ENCODE peak calls at places on chromosomes 13 and 19, in five cellular contexts. P is cardiac muscle cell, Y is colonic mucosa, D is right lobe of liver, M is AG04450. C is an unnamed sample. For H3K27me3, the result is how much of the 10 kb centered on the place peaks cover.

GRCh38 chr19:8113017-8113416 is 36.4 kb downstream of the FBN3 start:
- DNase-seq in P (no peak), Y (no peak), D (no peak), M (no peak), C (no peak)

GRCh38 chr19:43354305-43354627 is 780 bp downstream of the CD177 start:
- DNase-seq in P (no peak), Y (no peak), D (no peak), M (no peak), C (no peak)

GRCh38 chr13:43783820-43784219 is 3.0 kb downstream of the ENOX1 start:
- DNase-seq in P (peak), Y (no peak), D (no peak), M (no peak), C (no peak)

GRCh38 chr19:30799854-30800755 is 427.9 kb downstream of the ZNF536 start:
- DNase-seq in P (peak), Y (peak), D (peak), M (no peak), C (no peak)

GRCh38 chr13:33611016-33611805 is 206.7 kb upstream of the RFC3 start:
- DNase-seq in P (peak), Y (no peak), D (peak), M (peak), C (peak)

GRCh38 chr13:84297246-84297645 is 415.0 kb upstream of the SLITRK1 start:
- DNase-seq in P (no peak), Y (no peak), D (no peak), M (no peak), C (no peak)

GRCh38 chr13:63184693-63185092 is 1769.0 kb upstream of the PCDH20 start:
- DNase-seq in P (peak), Y (no peak), D (no peak), M (peak), C (peak)

GRCh38 chr19:8251025-8251472 is 41.9 kb downstream of the CERS4 start:
- DNase-seq in P (peak), Y (no peak), D (peak), M (no peak), C (no peak)

GRCh38 chr19:47587295-47587694 is 14.3 kb upstream of the ZNF541 start:
- DNase-seq in P (peak), Y (no peak), D (no peak), M (no peak), C (no peak)

GRCh38 chr13:99614465-99614885 is 113.2 kb downstream of the TM9SF2 start:
- DNase-seq in P (peak), Y (no peak), D (peak), M (no peak), C (no peak)

GRCh38 chr13:75329097-75329496 is 152.9 kb downstream of the TBC1D4 start:
- DNase-seq in P (no peak), Y (no peak), D (no peak), M (no peak), C (no peak)

GRCh38 chr19:56258272-56258671 is 14.3 kb upstream of the EDDM13 start:
- DNase-seq in P (no peak), Y (no peak), D (no peak), M (no peak), C (no peak)

GRCh38 chr19:8515317-8515716 is 1.4 kb upstream of the ZNF414 start:
- DNase-seq in P (no peak), Y (no peak), D (no peak), M (no peak), C (no peak)

GRCh38 chr19:48724796-48725753 is 5.5 kb upstream of the MAMSTR start:
- DNase-seq in P (peak), Y (peak), D (no peak), M (peak), C (no peak)

GRCh38 chr13:46345866-46346265 is 41.2 kb downstream of the RUBCNL start:
- DNase-seq in P (no peak), Y (no peak), D (no peak), M (no peak), C (no peak)

GRCh38 chr19:15159251-15159650 is 41.5 kb downstream of the NOTCH3 start:
- DNase-seq in P (no peak), Y (no peak), D (no peak), M (no peak), C (no peak)

GRCh38 chr13:104011505-104012270 is 945.5 kb upstream of the SLC10A2 start:
- DNase-seq in P (peak), Y (no peak), D (no peak), M (no peak), C (no peak)

GRCh38 chr13:77384999-77385398 is 58.1 kb upstream of the MYCBP2 start:
- DNase-seq in P (no peak), Y (no peak), D (no peak), M (no peak), C (no peak)

GRCh38 chr13:84025828-84026227 is 143.6 kb upstream of the SLITRK1 start:
- DNase-seq in P (no peak), Y (no peak), D (no peak), M (no peak), C (no peak)

GRCh38 chr13:39106216-39106995 is 68.2 kb downstream of the NHLRC3 start:
- DNase-seq in P (no peak), Y (peak), D (no peak), M (no peak), C (no peak)

GRCh38 chr13:29170451-29171082 is 350.4 kb downstream of the MTUS2 start:
- DNase-seq in P (no peak), Y (no peak), D (no peak), M (no peak), C (no peak)

GRCh38 chr13:42991892-42992584 is at the start of gene EPSTI1:
- DNase-seq in P (peak), Y (peak), D (peak), M (no peak), C (no peak)

GRCh38 chr19:56839665-56840451 is 668 bp downstream of the PEG3 start:
- DNase-seq in P (peak), Y (peak), D (peak), M (no peak), C (peak)

GRCh38 chr19:30563691-30564090 is 191.5 kb downstream of the ZNF536 start:
- DNase-seq in P (no peak), Y (no peak), D (no peak), M (no peak), C (no peak)

GRCh38 chr19:47663911-47664771 is 49.1 kb upstream of the EHD2 start:
- DNase-seq in P (peak), Y (peak), D (peak), M (peak), C (peak)

GRCh38 chr13:105139380-105140285 is 1395.8 kb downstream of the EFNB2 start:
- DNase-seq in P (peak), Y (peak), D (peak), M (no peak), C (no peak)

GRCh38 chr19:19677579-19677978 is 8.9 kb downstream of the ZNF101 start:
- DNase-seq in P (no peak), Y (no peak), D (no peak), M (no peak), C (no peak)

GRCh38 chr19:38073806-38074685 is 150.0 kb downstream of the DPF1 start:
- DNase-seq in P (no peak), Y (no peak), D (no peak), M (no peak), C (no peak)

GRCh38 chr13:24112791-24113190 is 47.7 kb upstream of the SPATA13 start:
- DNase-seq in P (peak), Y (no peak), D (no peak), M (no peak), C (no peak)

GRCh38 chr19:50214699-50215543 is 11.5 kb downstream of the MYH14 start:
- DNase-seq in P (no peak), Y (peak), D (no peak), M (no peak), C (peak)

GRCh38 chr13:98476106-98476505 is 100.8 kb downstream of the STK24 start:
- DNase-seq in P (peak), Y (no peak), D (no peak), M (no peak), C (no peak)

DNA sequence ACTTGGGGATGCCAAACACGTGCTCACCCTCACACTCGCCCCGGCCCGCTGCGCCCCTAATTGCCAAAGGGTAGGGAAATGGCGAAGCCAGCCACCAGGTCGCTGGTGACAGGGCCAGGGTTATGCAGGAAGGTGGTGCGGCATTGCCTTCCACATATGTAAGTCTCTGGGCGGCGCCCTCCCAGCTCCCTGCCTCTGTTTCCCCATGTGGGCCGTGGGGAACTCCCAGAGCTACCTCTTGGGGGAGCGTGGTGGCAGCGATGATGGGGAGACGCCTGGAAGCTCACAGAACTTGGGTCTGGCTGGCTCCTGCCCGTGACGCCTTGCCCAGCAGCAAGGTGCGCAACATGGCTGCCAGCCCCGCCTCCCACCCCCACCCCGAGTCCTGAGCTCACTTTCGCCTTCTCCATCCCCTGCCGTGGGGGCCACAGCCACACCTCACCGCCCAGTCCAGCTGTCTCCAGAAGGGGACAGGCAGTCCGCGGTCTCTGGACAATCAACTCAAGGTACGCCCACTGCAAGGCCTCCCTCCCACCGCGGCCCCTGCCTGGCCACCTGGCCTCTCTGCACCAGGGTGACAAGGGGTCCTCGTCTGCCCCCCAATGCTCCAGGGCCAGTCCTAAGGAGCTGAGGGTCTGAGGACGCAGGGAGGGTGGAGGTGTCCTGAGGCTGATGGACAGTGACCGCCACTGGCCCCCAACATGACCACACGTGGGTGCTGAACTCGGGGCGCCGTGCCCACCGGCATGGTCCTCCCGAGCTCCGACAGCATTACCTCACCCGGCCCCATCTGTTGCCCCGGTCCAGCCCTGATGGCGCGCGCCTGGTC is 6.6 kb downstream of the C19orf25 start:
- DNase-seq in P (no peak), Y (no peak), D (peak), M (no peak), C (no peak)
- H3K27me3 ChIP-seq in P (half or more), Y (half or more), D (under half), M (under half), C (half or more)

GRCh38 chr19:35714601-35715354 is 3.0 kb upstream of the KMT2B start:
- DNase-seq in P (no peak), Y (no peak), D (no peak), M (no peak), C (no peak)
- TF ChIP-seq CTCF in P (no peak), Y (no peak), D (no peak), M (no peak), C (no peak)

GRCh38 chr19:1665565-1666047 is 13.2 kb upstream of the TCF3 start:
- DNase-seq in P (no peak), Y (no peak), D (no peak), M (no peak), C (no peak)

GRCh38 chr19:1671716-1672037 is 19.3 kb upstream of the TCF3 start:
- DNase-seq in P (no peak), Y (no peak), D (no peak), M (no peak), C (no peak)

GRCh38 chr19:1668339-1669123 is 16.1 kb upstream of the TCF3 start:
- DNase-seq in P (peak), Y (no peak), D (no peak), M (no peak), C (no peak)

GRCh38 chr19:1663854-1664253 is 11.4 kb upstream of the TCF3 start:
- DNase-seq in P (no peak), Y (no peak), D (no peak), M (no peak), C (no peak)

GRCh38 chr19:1668048-1668338 is 15.6 kb upstream of the TCF3 start:
- DNase-seq in P (no peak), Y (no peak), D (no peak), M (no peak), C (no peak)
- H3K27me3 ChIP-seq in P (half or more), Y (under half), D (under half), M (under half), C (half or more)

GRCh38 chr19:16295071-16295470 is 29.6 kb upstream of the KLF2 start:
- DNase-seq in P (peak), Y (no peak), D (no peak), M (no peak), C (no peak)

GRCh38 chr19:16298334-16298733 is 26.3 kb upstream of the KLF2 start:
- DNase-seq in P (no peak), Y (no peak), D (no peak), M (no peak), C (no peak)

GRCh38 chr19:16297575-16298178 is 26.9 kb upstream of the KLF2 start:
- DNase-seq in P (no peak), Y (peak), D (no peak), M (no peak), C (no peak)

GRCh38 chr19:16293133-16294085 is 31.2 kb upstream of the KLF2 start:
- DNase-seq in P (peak), Y (peak), D (peak), M (peak), C (peak)

GRCh38 chr19:16296713-16297112 is 27.9 kb upstream of the KLF2 start:
- DNase-seq in P (no peak), Y (no peak), D (no peak), M (no peak), C (no peak)
- TF ChIP-seq CTCF in P (no peak), Y (no peak), D (no peak), M (no peak), C (no peak)

DNA sequence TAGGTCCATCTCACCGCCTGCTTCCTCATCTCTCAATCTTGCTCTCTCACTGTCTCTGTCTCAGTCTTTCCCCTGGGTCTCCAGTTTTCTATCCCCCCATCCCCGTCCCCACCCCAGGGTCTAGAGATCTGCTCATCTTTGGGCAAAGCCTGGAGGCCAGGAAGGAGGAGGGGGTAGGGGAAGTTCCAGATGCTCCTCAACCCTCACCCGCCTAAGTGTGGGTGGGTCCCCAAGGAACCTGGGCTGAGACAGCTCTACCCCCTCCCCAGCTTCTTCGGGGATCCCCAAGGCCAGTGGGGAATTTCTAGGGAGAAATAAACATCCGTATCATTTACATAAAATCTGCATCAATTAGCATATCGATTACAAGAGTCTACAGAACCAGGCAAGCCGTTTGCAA is 31.8 kb upstream of the SEMA6B start:
- DNase-seq in P (no peak), Y (no peak), D (no peak), M (no peak), C (no peak)
- H3K27me3 ChIP-seq in P (under half), Y (under half), D (under half), M (under half), C (under half)

GRCh38 chr19:3073931-3074595 is 11.8 kb upstream of the TLE5 start:
- DNase-seq in P (peak), Y (no peak), D (no peak), M (no peak), C (no peak)
- TF ChIP-seq CTCF in P (peak), Y (no peak), D (no peak), M (no peak), C (peak)

DNA sequence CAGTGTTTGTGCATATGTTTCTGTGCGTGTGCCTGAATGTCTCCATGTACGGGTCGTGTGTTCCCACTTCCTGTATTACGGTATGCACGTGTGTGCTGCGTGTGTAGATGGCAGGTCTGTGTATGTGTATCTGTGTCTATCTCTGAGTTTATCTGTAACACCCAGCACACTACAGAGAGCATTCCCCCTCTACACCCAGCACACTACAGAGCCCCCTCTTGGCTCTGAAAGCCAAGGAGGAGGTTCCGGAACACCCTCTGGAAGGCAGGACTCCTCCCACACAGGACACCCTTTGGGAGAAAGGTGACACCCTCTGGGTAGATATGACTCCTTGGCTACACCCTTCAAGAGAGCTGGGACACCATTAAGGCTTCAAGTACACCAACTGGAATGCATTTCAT is 2.1 kb upstream of the ERFL start:
- DNase-seq in P (no peak), Y (no peak), D (no peak), M (no peak), C (no peak)
- H3K27me3 ChIP-seq in P (half or more), Y (under half), D (under half), M (half or more), C (half or more)

GRCh38 chr19:42232435-42232834 is 10.0 kb downstream of the GSK3A start:
- DNase-seq in P (no peak), Y (no peak), D (no peak), M (no peak), C (no peak)

GRCh38 chr19:42226886-42227285 is 6.8 kb downstream of the ZNF526 start:
- DNase-seq in P (no peak), Y (no peak), D (no peak), M (no peak), C (no peak)

GRCh38 chr19:42228640-42229039 is 8.5 kb downstream of the ZNF526 start:
- DNase-seq in P (no peak), Y (no peak), D (no peak), M (no peak), C (no peak)

GRCh38 chr19:42229855-42230331 is 9.8 kb downstream of the ZNF526 start:
- DNase-seq in P (no peak), Y (no peak), D (no peak), M (no peak), C (no peak)

DNA sequence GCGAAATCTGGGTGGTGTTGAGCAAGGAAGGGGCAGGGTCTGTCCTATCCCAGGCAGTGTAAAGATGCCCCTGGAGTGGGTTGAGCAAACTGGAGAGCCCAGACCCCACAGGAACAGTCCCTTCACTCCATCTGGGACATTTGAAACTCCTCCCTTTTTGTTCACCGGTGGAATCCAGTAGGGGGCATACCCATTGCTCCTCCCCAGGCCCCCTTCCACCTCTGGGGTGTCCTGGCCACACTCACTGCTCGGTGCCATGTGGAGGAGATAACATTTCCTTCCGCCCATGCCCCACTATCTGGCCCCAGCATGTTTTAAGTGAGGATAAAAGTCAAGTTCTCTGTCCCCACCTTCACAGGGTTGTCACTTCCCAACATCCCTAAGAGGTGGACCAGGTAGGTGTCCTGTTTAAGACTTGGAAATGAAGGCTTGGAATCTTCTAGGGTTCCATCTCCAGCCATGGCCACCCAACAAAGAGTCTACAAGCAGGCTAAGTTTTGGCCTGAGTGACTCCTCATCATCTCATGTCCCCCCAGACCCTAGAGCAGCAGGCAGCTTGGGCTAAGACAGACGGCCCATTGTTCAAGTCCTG is 9.2 kb downstream of the ZNF526 start:
- DNase-seq in P (no peak), Y (no peak), D (no peak), M (no peak), C (no peak)
- TF ChIP-seq CTCF in P (no peak), Y (no peak), D (no peak), M (no peak), C (no peak)

DNA sequence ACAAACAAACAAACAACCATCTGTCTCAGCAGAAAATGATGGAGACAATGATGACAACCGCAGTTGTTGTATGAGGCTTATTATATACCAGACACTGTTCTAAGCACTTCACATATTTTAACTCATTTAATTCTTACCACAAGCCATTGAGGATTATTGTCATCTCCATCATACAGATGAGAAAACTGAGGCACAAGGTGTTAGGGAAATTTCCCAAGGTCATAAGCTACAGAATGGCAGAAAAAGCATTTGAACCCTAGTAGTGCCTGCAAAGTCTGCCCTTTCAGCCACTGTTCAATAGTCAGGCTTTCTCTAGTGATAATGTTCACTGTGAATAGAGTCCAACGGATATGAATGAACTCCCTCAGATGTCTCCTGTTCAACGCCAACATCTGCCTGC is 60.1 kb downstream of the GPALPP1 start:
- DNase-seq in P (no peak), Y (no peak), D (no peak), M (no peak), C (no peak)
- H3K27me3 ChIP-seq in P (under half), Y (under half), D (under half), M (under half), C (under half)

GRCh38 chr19:17541184-17541759 is 14.2 kb upstream of the COLGALT1 start:
- DNase-seq in P (no peak), Y (no peak), D (no peak), M (no peak), C (no peak)
- TF ChIP-seq CTCF in P (no peak), Y (no peak), D (no peak), M (no peak), C (no peak)

C was measured in kidney epithelial cell.